ENCODE peak calls at places on chromosome 15, in ten cellular contexts. X is COR-L47; J is Peyer's patch; F is mucosa of gallbladder; Z is T-helper 2 cell; T is thoracic aorta; V is activated naive CD8-positive, alpha-beta T cell treated with anti-CD3 and anti-CD28 coated beads for 36 hours; R is fibroblast of mammary gland; Y is dermis microvascular lymphatic vessel endothelial cell; S is aorta. M is an unnamed sample.

GRCh38 chr15:36161781-36162212 is 417.6 kb upstream of the CDIN1 start:
- DNase-seq in X (no peak), S (no peak), Y (no peak), Z (no peak), F (peak; percentile 21), T (no peak), V (no peak), R (peak; percentile 63), J (no peak), M (no peak)

GRCh38 chr15:71131601-71132357 is 16.5 kb downstream of the THSD4 start:
- DNase-seq in F (no peak), Y (peak; percentile 67), T (no peak), R (no peak), J (no peak), Z (no peak), V (no peak), S (no peak), X (no peak), M (no peak)

GRCh38 chr15:25136119-25136518 is 181.3 kb downstream of the SNRPN start:
- DNase-seq in Y (peak; percentile 26), Z (no peak), V (no peak), R (peak; percentile 11), F (no peak), S (no peak), T (no peak), J (no peak), X (no peak), M (no peak)

GRCh38 chr15:27850961-27851636 is 248.0 kb downstream of the OCA2 start:
- DNase-seq in J (no peak), V (no peak), S (no peak), X (no peak), F (no peak), R (no peak), Z (no peak), T (no peak), Y (no peak), M (no peak)

GRCh38 chr15:100202309-100202943 is 139.3 kb downstream of the ADAMTS17 start:
- DNase-seq in Z (no peak), J (no peak), F (no peak), R (no peak), Y (no peak), X (no peak), S (no peak), V (peak; percentile 9), T (no peak), M (no peak)

GRCh38 chr15:69659454-69660050 is 206.9 kb downstream of the RPLP1 start:
- DNase-seq in F (no peak), X (no peak), R (no peak), Y (no peak), Z (no peak), J (no peak), V (no peak), S (no peak), T (no peak), M (no peak)

GRCh38 chr15:65362491-65362890 is 15.3 kb downstream of the IGDCC3 start:
- DNase-seq in V (no peak), T (no peak), F (no peak), J (no peak), X (no peak), S (peak; percentile 55), Y (no peak), R (no peak), Z (no peak), M (no peak)

GRCh38 chr15:101045835-101046691 is 126.9 kb downstream of the LRRK1 start:
- DNase-seq in V (no peak), J (peak; percentile 6), S (no peak), X (no peak), T (no peak), F (peak; percentile 10), Y (no peak), R (no peak), Z (no peak), M (no peak)

GRCh38 chr15:62617741-62618140 is 424.8 kb upstream of the TPM1 start:
- DNase-seq in J (no peak), R (peak; percentile 24), S (no peak), Y (no peak), X (no peak), Z (no peak), V (no peak), F (no peak), T (no peak), M (no peak)

GRCh38 chr15:63456253-63456652 is 48.1 kb upstream of the USP3 start:
- DNase-seq in F (no peak), V (no peak), X (no peak), Z (no peak), R (no peak), T (no peak), S (no peak), Y (no peak), J (no peak), M (no peak)

GRCh38 chr15:42788725-42789124 is 51.8 kb upstream of the CDAN1 start:
- DNase-seq in X (no peak), R (no peak), V (no peak), Z (no peak), J (no peak), Y (no peak), S (no peak), F (no peak), T (no peak), M (no peak)